ENCODE peak calls at places on chromosomes 11 and 22, in five cellular contexts. W is mucosa of descending colon, N is psoas muscle, D is ELF-1, T is NAMALWA. S is an unnamed sample.

GRCh38 chr11:17595526-17596309 is 48.7 kb downstream of the OTOG start:
- DNase-seq in W (no peak), N (no peak), D (no peak), T (no peak), S (no peak)

GRCh38 chr22:44385781-44386180 is 73.0 kb upstream of the SHISAL1 start:
- DNase-seq in W (no peak), N (peak; percentile 19), D (no peak), T (no peak), S (no peak)

GRCh38 chr22:35033635-35034296 is 32.2 kb upstream of the ISX start:
- DNase-seq in W (no peak), N (no peak), D (no peak), T (no peak), S (no peak)

GRCh38 chr11:118634435-118635236 is 27.2 kb downstream of the PHLDB1 start:
- DNase-seq in W (peak; percentile 85), N (peak; percentile 90), D (peak; percentile 91), T (no peak), S (peak; percentile 96)

GRCh38 chr22:17726561-17727243 is 47.6 kb downstream of the BID start:
- DNase-seq in W (no peak), N (no peak), D (no peak), T (no peak), S (no peak)

GRCh38 chr11:74282863-74283484 is 28.5 kb downstream of the P4HA3 start:
- DNase-seq in W (no peak), N (no peak), D (no peak), T (no peak), S (peak; percentile 24)

GRCh38 chr22:39241632-39242388 is 3.0 kb downstream of the PDGFB start:
- DNase-seq in W (no peak), N (no peak), D (peak; percentile 40), T (no peak), S (no peak)

GRCh38 chr11:57792060-57792541 is 30.5 kb downstream of the CTNND1 start:
- DNase-seq in W (peak; percentile 84), N (peak; percentile 82), D (no peak), T (peak; percentile 8), S (no peak)

GRCh38 chr22:49208768-49209252 is 618.9 kb downstream of the BRD1 start:
- DNase-seq in W (no peak), N (no peak), D (peak; percentile 57), T (peak; percentile 11), S (no peak)

GRCh38 chr11:126311464-126312291 is 7.8 kb downstream of the DCPS start:
- DNase-seq in W (no peak), N (no peak), D (no peak), T (no peak), S (no peak)

GRCh38 chr11:73252577-73253191 is 19.5 kb upstream of the P2RY6 start:
- DNase-seq in W (no peak), N (peak; percentile 28), D (no peak), T (peak; percentile 58), S (peak; percentile 54)